ENCODE peak calls at places on chromosome 22, in nine cellular contexts. E is SHP77; N is mesendoderm; I is activated CD4-positive, alpha-beta T cell treated with anti-CD3 and anti-CD28 coated beads for 24 hours; K is hepatic stellate cell; A is ovary; U is neural progenitor cell; G is endothelial cell; W is upper lobe of right lung. M is an unnamed sample.

GRCh38 chr22:35604671-35605457 is 12.3 kb downstream of the MB start:
- DNase-seq in E (no peak), N (peak), I (no peak), K (no peak), A (no peak), U (no peak), G (no peak), W (no peak), M (no peak)

GRCh38 chr22:27885977-27886842 is 32.8 kb downstream of the PITPNB start:
- DNase-seq in E (no peak), N (peak), I (no peak), K (peak), A (no peak), U (peak), G (peak), W (no peak), M (no peak)

GRCh38 chr22:35230839-35231584 is 26.3 kb upstream of the HMGXB4 start:
- DNase-seq in E (peak), N (no peak), I (no peak), K (no peak), A (no peak), U (no peak), G (no peak), W (no peak), M (peak)

GRCh38 chr22:16968218-16968595 is 39.8 kb downstream of the GAB4 start:
- DNase-seq in E (no peak), N (no peak), I (no peak), K (no peak), A (no peak), U (no peak), G (no peak), W (no peak), M (no peak)

GRCh38 chr22:40603088-40603605 is 33.4 kb downstream of the MRTFA start:
- DNase-seq in E (no peak), N (no peak), I (no peak), K (peak), A (no peak), U (no peak), G (no peak), W (no peak), M (no peak)

GRCh38 chr22:49973018-49973965 is 12.7 kb downstream of the PIM3 start:
- DNase-seq in E (no peak), N (peak), I (no peak), K (no peak), A (no peak), U (no peak), G (no peak), W (peak), M (no peak)

GRCh38 chr22:28835630-28836189 is 35.3 kb upstream of the XBP1 start:
- DNase-seq in E (no peak), N (no peak), I (no peak), K (no peak), A (no peak), U (no peak), G (no peak), W (no peak), M (no peak)

GRCh38 chr22:43100223-43100622 is 10.3 kb upstream of the BIK start:
- DNase-seq in E (no peak), N (no peak), I (no peak), K (no peak), A (no peak), U (no peak), G (no peak), W (no peak), M (no peak)

GRCh38 chr22:33656808-33657628 is 263.3 kb downstream of the LARGE1 start:
- DNase-seq in E (no peak), N (peak), I (no peak), K (peak), A (no peak), U (no peak), G (no peak), W (no peak), M (no peak)

GRCh38 chr22:42641801-42642413 is 1.5 kb upstream of the ATP5MGL start:
- DNase-seq in E (no peak), N (no peak), I (no peak), K (no peak), A (no peak), U (no peak), G (no peak), W (no peak), M (no peak)

GRCh38 chr22:44026066-44026629 is 2.0 kb downstream of the PARVB start:
- DNase-seq in E (no peak), N (no peak), I (no peak), K (no peak), A (no peak), U (no peak), G (no peak), W (no peak), M (no peak)

GRCh38 chr22:50627452-50627913 is 469 bp downstream of the ARSA start:
- DNase-seq in E (peak), N (peak), I (no peak), K (peak), A (no peak), U (peak), G (peak), W (no peak), M (no peak)

GRCh38 chr22:30947163-30947820 is 21.3 kb downstream of the MORC2 start:
- DNase-seq in E (no peak), N (peak), I (no peak), K (no peak), A (no peak), U (peak), G (peak), W (no peak), M (peak)

GRCh38 chr22:40178417-40179409 is 988 bp downstream of the TNRC6B start:
- DNase-seq in E (peak), N (peak), I (peak), K (no peak), A (no peak), U (peak), G (peak), W (no peak), M (no peak)

GRCh38 chr22:44623771-44624510 is 78.1 kb upstream of the PRR5 start:
- DNase-seq in E (peak), N (peak), I (no peak), K (peak), A (no peak), U (peak), G (peak), W (no peak), M (no peak)

GRCh38 chr22:40524392-40525249 is 111.9 kb downstream of the MRTFA start:
- DNase-seq in E (no peak), N (no peak), I (no peak), K (no peak), A (no peak), U (no peak), G (no peak), W (no peak), M (no peak)

GRCh38 chr22:21796863-21797262 is 61.3 kb upstream of the YPEL1 start:
- DNase-seq in E (no peak), N (no peak), I (no peak), K (no peak), A (no peak), U (no peak), G (no peak), W (no peak), M (no peak)

M was measured in NCI-H1930.